ENCODE peak calls at places on chromosomes 12 and 14, in six cellular contexts. One of them, this sample, is unnamed.

GRCh38 chr12:6612652-6613014 is 5.5 kb upstream of the CHD4 start:
- DNase-seq in cardiac fibroblast: no peak
- DNase-seq in NCI-H2081: no peak
- DNase-seq in GM23248: peak
- DNase-seq in stimulated activated CD4-positive, alpha-beta T cell treated with anti-CD3 and anti-CD28 coated beads, Interleukin-2, amount 100 ng/mL, for 24 hours: no peak
- DNase-seq in EL: no peak
- DNase-seq in this sample: no peak

GRCh38 chr14:73820631-73821030 is 31.0 kb upstream of the PTGR2 start:
- DNase-seq in GM23248: no peak
- DNase-seq in stimulated activated CD4-positive, alpha-beta T cell treated with anti-CD3 and anti-CD28 coated beads, Interleukin-2, amount 100 ng/mL, for 24 hours: no peak
- DNase-seq in cardiac fibroblast: no peak
- DNase-seq in EL: no peak
- DNase-seq in NCI-H2081: no peak
- DNase-seq in this sample: no peak

GRCh38 chr14:58824106-58824505 is 186.3 kb downstream of the DACT1 start:
- DNase-seq in GM23248: peak
- DNase-seq in NCI-H2081: no peak
- DNase-seq in EL: peak
- DNase-seq in stimulated activated CD4-positive, alpha-beta T cell treated with anti-CD3 and anti-CD28 coated beads, Interleukin-2, amount 100 ng/mL, for 24 hours: no peak
- DNase-seq in cardiac fibroblast: no peak
- DNase-seq in this sample: no peak

GRCh38 chr12:100675432-100675831 is 101.9 kb downstream of the GAS2L3 start:
- DNase-seq in NCI-H2081: peak
- DNase-seq in stimulated activated CD4-positive, alpha-beta T cell treated with anti-CD3 and anti-CD28 coated beads, Interleukin-2, amount 100 ng/mL, for 24 hours: no peak
- DNase-seq in cardiac fibroblast: peak
- DNase-seq in GM23248: peak
- DNase-seq in EL: peak
- DNase-seq in this sample: peak

GRCh38 chr12:8532045-8532444 is 8.7 kb downstream of the CLEC4E start:
- DNase-seq in stimulated activated CD4-positive, alpha-beta T cell treated with anti-CD3 and anti-CD28 coated beads, Interleukin-2, amount 100 ng/mL, for 24 hours: no peak
- DNase-seq in EL: no peak
- DNase-seq in cardiac fibroblast: no peak
- DNase-seq in GM23248: no peak
- DNase-seq in NCI-H2081: no peak
- DNase-seq in this sample: no peak

GRCh38 chr12:56749364-56749763 is 2.8 kb downstream of the PRIM1 start:
- DNase-seq in cardiac fibroblast: no peak
- DNase-seq in GM23248: no peak
- DNase-seq in stimulated activated CD4-positive, alpha-beta T cell treated with anti-CD3 and anti-CD28 coated beads, Interleukin-2, amount 100 ng/mL, for 24 hours: no peak
- DNase-seq in NCI-H2081: no peak
- DNase-seq in EL: no peak
- DNase-seq in this sample: no peak

GRCh38 chr12:81078469-81079196 is 754 bp downstream of the ACSS3 start:
- DNase-seq in EL: peak
- DNase-seq in cardiac fibroblast: peak
- DNase-seq in stimulated activated CD4-positive, alpha-beta T cell treated with anti-CD3 and anti-CD28 coated beads, Interleukin-2, amount 100 ng/mL, for 24 hours: no peak
- DNase-seq in GM23248: peak
- DNase-seq in NCI-H2081: peak
- DNase-seq in this sample: peak

GRCh38 chr12:2168808-2169207 is 116.0 kb downstream of the CACNA1C start:
- DNase-seq in stimulated activated CD4-positive, alpha-beta T cell treated with anti-CD3 and anti-CD28 coated beads, Interleukin-2, amount 100 ng/mL, for 24 hours: no peak
- DNase-seq in EL: peak
- DNase-seq in NCI-H2081: no peak
- DNase-seq in GM23248: no peak
- DNase-seq in cardiac fibroblast: peak
- DNase-seq in this sample: peak

GRCh38 chr14:76958975-76959710 is 69.4 kb downstream of the IRF2BPL start:
- DNase-seq in EL: peak
- DNase-seq in stimulated activated CD4-positive, alpha-beta T cell treated with anti-CD3 and anti-CD28 coated beads, Interleukin-2, amount 100 ng/mL, for 24 hours: peak
- DNase-seq in NCI-H2081: no peak
- DNase-seq in GM23248: peak
- DNase-seq in cardiac fibroblast: peak
- DNase-seq in this sample: peak

This sample was measured in LHCN-M2.